ENCODE peak calls at places on chromosomes 16 and 17, in ten cellular contexts. Q is right atrium auricular region, R is breast epithelium, X is BE2C, P is heart right ventricle, Z is kidney, D is cardiac muscle cell, J is lung, Y is HCT116, N is pancreas. A is an unnamed sample. For H3K4me1, the result is how much of the 10 kb centered on the place peaks cover.

GRCh38 chr17:78790552-78790951 is 8.5 kb upstream of the CYTH1 start:
- DNase-seq in Z (peak), D (no peak), R (no peak), P (no peak), Q (no peak), Y (no peak), N (no peak), J (no peak), X (no peak), A (no peak)

GRCh38 chr16:80023865-80024264 is 423.3 kb upstream of the MAF start:
- DNase-seq in Y (no peak), R (no peak), J (no peak), Q (no peak), Z (no peak), X (no peak), D (no peak), P (no peak), N (no peak), A (peak)

GRCh38 chr16:12574721-12575120 is 229.0 kb downstream of the CPPED1 start:
- DNase-seq in D (no peak), R (no peak), X (no peak), N (no peak), P (no peak), Q (no peak), J (no peak), Y (no peak), Z (no peak), A (no peak)

GRCh38 chr17:5282639-5283217 is 644 bp downstream of the RABEP1 start:
- DNase-seq in P (peak), R (no peak), Z (peak), D (peak), Q (no peak), X (peak), Y (no peak), J (peak), N (no peak), A (peak)

GRCh38 chr17:79974786-79975497 is 60.7 kb downstream of the TBC1D16 start:
- DNase-seq in D (no peak), X (no peak), Q (no peak), Y (no peak), R (no peak), Z (peak), N (peak), P (no peak), J (no peak), A (no peak)

GRCh38 chr17:39722965-39723848 is 7.1 kb downstream of the MIEN1 start:
- DNase-seq in R (no peak), Q (no peak), D (no peak), X (no peak), P (no peak), J (no peak), N (no peak), Z (no peak), Y (no peak), A (peak)

GRCh38 chr17:74150428-74151025 is 53.0 kb upstream of the RPL38 start:
- DNase-seq in Q (no peak), X (no peak), Z (peak), P (no peak), Y (no peak), N (peak), J (no peak), D (no peak), R (no peak), A (no peak)

GRCh38 chr16:85715169-85716015 is 26.6 kb upstream of the GINS2 start:
- DNase-seq in J (no peak), P (no peak), X (no peak), Q (no peak), Y (no peak), D (peak), N (no peak), R (peak), Z (no peak), A (peak)

GRCh38 chr17:49527927-49528651 is 33.0 kb downstream of the NGFR start:
- DNase-seq in Q (no peak), Y (no peak), D (no peak), P (no peak), X (peak), R (no peak), Z (no peak), N (no peak), J (no peak), A (peak)

GRCh38 chr17:861364-861763 is 79.2 kb downstream of the MRM3 start:
- DNase-seq in R (no peak), Z (no peak), P (no peak), X (no peak), D (no peak), Q (no peak), Y (no peak), N (no peak), J (no peak), A (peak)
- H3K4me1 ChIP-seq in R (under half), Z (under half), P (under half), X (under half), D (under half), Q (under half), Y (under half), N (under half), J (under half), A (under half)

GRCh38 chr17:35088647-35088910 is 25.1 kb upstream of the RFFL start:
- DNase-seq in X (no peak), D (no peak), Q (no peak), J (no peak), N (no peak), R (peak), P (no peak), Y (peak), Z (no peak), A (no peak)
- H3K4me1 ChIP-seq in X (under half), D (under half), Q (under half), J (under half), N (under half), R (under half), P (under half), Y (half or more), Z (under half), A (under half)

GRCh38 chr16:30949655-30950515 is 1.0 kb downstream of the ORAI3 start:
- DNase-seq in R (peak), Y (peak), J (peak), X (no peak), D (peak), Z (peak), Q (peak), P (peak), N (peak), A (peak)

GRCh38 chr16:30948956-30949654 is at the start of gene ORAI3:
- DNase-seq in Y (no peak), P (peak), X (peak), N (peak), R (peak), J (peak), Z (peak), Q (peak), D (peak), A (peak)

GRCh38 chr16:30951193-30951592 is 2.3 kb downstream of the ORAI3 start:
- DNase-seq in J (no peak), R (no peak), X (no peak), Q (no peak), Y (no peak), P (no peak), Z (no peak), N (no peak), D (no peak), A (peak)

GRCh38 chr16:30951785-30952184 is 2.9 kb downstream of the ORAI3 start:
- DNase-seq in X (no peak), Q (peak), D (peak), N (no peak), Y (no peak), P (peak), Z (no peak), J (no peak), R (peak), A (no peak)

DNA sequence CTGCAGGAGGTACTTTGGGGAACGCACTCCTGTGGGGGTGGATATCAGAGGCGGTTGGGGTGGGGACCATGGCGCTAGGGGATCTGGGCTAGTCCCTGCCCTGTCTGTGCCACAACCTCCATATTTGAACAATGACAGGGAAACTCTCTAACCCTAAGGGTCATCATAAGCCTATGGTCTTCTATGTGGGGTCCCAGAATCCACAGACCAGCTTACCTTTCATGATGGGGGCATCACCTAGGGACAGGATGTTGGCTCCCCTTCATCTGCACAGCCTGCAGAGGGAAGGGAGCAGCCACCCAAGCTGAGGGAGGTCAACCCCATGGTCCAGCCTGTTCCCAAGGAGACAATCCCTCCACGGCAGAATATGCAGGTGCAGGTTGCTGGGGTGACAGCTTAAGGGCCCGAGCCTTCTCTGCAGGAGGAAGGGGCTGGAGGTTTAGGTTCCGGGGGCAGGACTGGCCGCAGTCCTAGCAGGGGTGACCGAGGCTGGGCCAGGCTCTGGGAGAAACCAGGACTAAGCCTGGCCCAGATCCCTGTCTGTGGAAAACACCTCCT is 1.7 kb downstream of the ORAI3 start:
- DNase-seq in Z (no peak), D (no peak), Q (no peak), R (no peak), Y (no peak), J (no peak), N (no peak), X (no peak), P (no peak), A (peak)
- H3K4me1 ChIP-seq in Z (under half), D (under half), Q (half or more), R (under half), Y (under half), J (under half), N (under half), X (under half), P (half or more), A (under half)

GRCh38 chr17:58279016-58279671 is 1.6 kb downstream of the MPO start:
- DNase-seq in P (peak), D (peak), Z (peak), X (no peak), N (peak), Y (no peak), R (no peak), Q (peak), J (peak), A (peak)
- H3K4me1 ChIP-seq in P (under half), D (under half), Z (under half), X (under half), N (under half), Y (under half), R (under half), Q (under half), J (under half), A (under half)

GRCh38 chr17:19457046-19457445 is 46.0 kb downstream of the RNF112 start:
- DNase-seq in Z (no peak), J (no peak), N (no peak), Y (no peak), Q (no peak), R (no peak), D (no peak), P (no peak), X (no peak), A (no peak)

GRCh38 chr17:19454074-19454473 is 43.0 kb downstream of the RNF112 start:
- DNase-seq in X (no peak), Y (no peak), R (no peak), D (no peak), Q (no peak), J (no peak), N (no peak), P (no peak), Z (no peak), A (no peak)

GRCh38 chr17:19457830-19458271 is 46.8 kb downstream of the RNF112 start:
- DNase-seq in Z (no peak), P (no peak), R (no peak), Q (no peak), Y (no peak), X (no peak), D (no peak), N (no peak), J (no peak), A (no peak)

GRCh38 chr17:19453296-19453695 is 42.3 kb downstream of the RNF112 start:
- DNase-seq in Z (no peak), D (no peak), Q (no peak), N (no peak), P (no peak), X (no peak), R (no peak), Y (no peak), J (no peak), A (no peak)

GRCh38 chr17:19456016-19456927 is 45.2 kb downstream of the RNF112 start:
- DNase-seq in D (no peak), Z (no peak), R (no peak), X (no peak), P (no peak), J (no peak), Q (no peak), Y (no peak), N (no peak), A (no peak)
- H3K4me1 ChIP-seq in D (under half), Z (under half), R (under half), X (under half), P (under half), J (under half), Q (under half), Y (under half), N (under half), A (under half)

DNA sequence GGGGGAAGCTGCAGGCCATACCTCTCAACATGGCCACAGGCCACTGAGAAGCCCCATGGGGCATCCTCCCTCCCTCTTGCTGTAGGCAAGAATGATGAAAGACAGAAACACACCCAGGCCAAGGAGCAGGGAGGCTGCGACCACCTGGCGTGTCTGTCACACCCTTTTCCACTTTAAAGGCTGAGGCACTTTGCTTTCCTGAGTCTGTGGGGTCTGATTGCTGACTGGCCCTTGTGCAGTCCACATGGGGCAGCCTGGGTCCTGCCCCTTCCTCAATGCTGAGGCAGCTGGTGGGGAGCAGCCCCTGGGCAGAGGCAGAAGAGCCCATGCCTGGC is 8.7 kb downstream of the TMEM204 start:
- DNase-seq in P (no peak), J (no peak), R (no peak), X (no peak), Z (no peak), D (no peak), Q (no peak), N (no peak), Y (no peak), A (no peak)
- H3K4me1 ChIP-seq in P (half or more), J (under half), R (under half), X (under half), Z (half or more), D (under half), Q (half or more), N (under half), Y (under half), A (under half)